ENCODE peak calls at places on chromosomes 3 and 15, in ten cellular contexts. V is activated naive CD4-positive, alpha-beta T cell treated with Interleukin-2 at 50 U/mL for 16 hours; K is cardiac septum; J is EL; E is cardiac fibroblast; T is B cell; Q is NCI-H748 treated with DMSO at 0.1 percent for 48 hours; C is activated T-cell treated with anti-CD3 and anti-CD28 coated beads, Interleukin-2, amount 50 U/mL, for 72 hours; H is aorta; F is fibroblast of pulmonary artery. U is an unnamed sample.

GRCh38 chr15:75468908-75469307 is 17.4 kb upstream of the SIN3A start:
- DNase-seq in E (peak), Q (no peak), T (no peak), J (peak), C (no peak), F (peak), V (no peak), K (no peak), H (no peak), U (no peak)

GRCh38 chr3:128497305-128498126 is 4.5 kb upstream of the GATA2 start:
- DNase-seq in T (peak), J (peak), Q (peak), K (no peak), F (peak), E (no peak), V (peak), H (peak), C (peak), U (peak)

GRCh38 chr3:148992027-148992634 is 791 bp downstream of the GYG1 start:
- DNase-seq in T (no peak), H (peak), C (peak), F (peak), K (peak), V (peak), J (peak), E (peak), Q (no peak), U (no peak)

GRCh38 chr3:157301027-157301663 is 135.5 kb upstream of the PTX3 start:
- DNase-seq in C (no peak), Q (no peak), V (no peak), F (peak), J (no peak), K (no peak), E (no peak), H (no peak), T (no peak), U (no peak)

GRCh38 chr3:133119146-133119545 is 81.0 kb downstream of the TMEM108 start:
- DNase-seq in T (no peak), J (no peak), C (no peak), H (no peak), E (no peak), F (no peak), Q (no peak), V (no peak), K (no peak), U (no peak)

GRCh38 chr15:48395532-48396011 is 64.3 kb downstream of the DUT start:
- DNase-seq in V (no peak), J (peak), H (peak), C (no peak), Q (no peak), K (no peak), E (peak), T (no peak), F (peak), U (no peak)

GRCh38 chr15:40925863-40926658 is 3.1 kb upstream of the DLL4 start:
- DNase-seq in C (no peak), K (no peak), Q (peak), F (no peak), E (no peak), V (peak), J (no peak), H (no peak), T (peak), U (no peak)

GRCh38 chr3:111303760-111304159 is 232.1 kb downstream of the NECTIN3 start:
- DNase-seq in J (peak), E (no peak), Q (no peak), C (no peak), K (no peak), T (no peak), H (no peak), V (no peak), F (peak), U (no peak)

GRCh38 chr3:194355379-194355778 is 4.3 kb upstream of the CPN2 start:
- DNase-seq in K (no peak), J (no peak), H (no peak), Q (no peak), E (peak), V (no peak), C (no peak), T (no peak), F (no peak), U (no peak)

GRCh38 chr3:37543692-37544091 is 318.0 kb upstream of the CTDSPL start:
- DNase-seq in Q (no peak), C (no peak), J (no peak), E (no peak), K (no peak), T (no peak), H (no peak), F (no peak), V (no peak), U (no peak)

GRCh38 chr3:29758108-29759020 is 477.5 kb downstream of the RBMS3 start:
- DNase-seq in T (no peak), F (peak), Q (peak), E (peak), H (no peak), C (no peak), K (no peak), V (no peak), J (peak), U (no peak)

GRCh38 chr3:16245613-16246012 is 19.1 kb downstream of the DPH3 start:
- DNase-seq in V (no peak), H (no peak), Q (no peak), F (no peak), T (no peak), E (no peak), C (no peak), K (no peak), J (no peak), U (no peak)

GRCh38 chr3:128398586-128398985 is 68.1 kb downstream of the DNAJB8 start:
- DNase-seq in T (no peak), K (no peak), J (no peak), V (no peak), C (no peak), H (no peak), E (no peak), F (no peak), Q (no peak), U (no peak)

GRCh38 chr15:90872481-90873184 is 4.2 kb downstream of the FURIN start:
- DNase-seq in H (no peak), C (peak), K (no peak), V (peak), J (peak), T (no peak), E (peak), Q (no peak), F (peak), U (peak)

GRCh38 chr3:45994661-45995369 is 809 bp downstream of the FYCO1 start:
- DNase-seq in C (peak), T (peak), K (no peak), H (no peak), F (no peak), E (peak), V (peak), Q (no peak), J (peak), U (peak)

GRCh38 chr3:177211503-177212277 is 14.4 kb upstream of the TBL1XR1 start:
- DNase-seq in Q (peak), J (no peak), F (no peak), T (no peak), K (no peak), V (no peak), E (peak), C (no peak), H (no peak), U (no peak)

GRCh38 chr15:65832549-65833364 is 36.5 kb upstream of the RAB11A start:
- DNase-seq in Q (peak), H (peak), J (peak), T (no peak), K (peak), F (peak), C (peak), E (peak), V (peak), U (peak)

GRCh38 chr15:94743668-94744067 is 512.3 kb downstream of the MCTP2 start:
- DNase-seq in J (no peak), K (no peak), Q (no peak), F (no peak), H (no peak), C (no peak), V (no peak), T (no peak), E (no peak), U (no peak)

GRCh38 chr3:182491571-182491970 is 301.7 kb upstream of the ATP11B start:
- DNase-seq in H (no peak), V (no peak), C (no peak), F (no peak), T (no peak), K (no peak), E (no peak), Q (peak), J (no peak), U (no peak)

GRCh38 chr15:70267879-70268278 is 170.2 kb upstream of the TLE3 start:
- DNase-seq in K (no peak), F (peak), V (no peak), J (peak), Q (no peak), T (no peak), C (no peak), H (no peak), E (peak), U (no peak)

GRCh38 chr3:131007256-131007655 is 19.4 kb downstream of the ASTE1 start:
- DNase-seq in T (no peak), V (no peak), K (no peak), J (no peak), F (no peak), H (no peak), E (no peak), C (no peak), Q (no peak), U (no peak)

GRCh38 chr3:142595581-142595950 is 627 bp upstream of the PLS1 start:
- DNase-seq in E (peak), H (no peak), J (peak), F (peak), C (no peak), V (no peak), Q (no peak), K (no peak), T (no peak), U (no peak)

GRCh38 chr3:110814170-110815007 is 257.2 kb upstream of the NECTIN3 start:
- DNase-seq in Q (no peak), V (peak), T (no peak), J (peak), C (peak), E (peak), F (peak), H (no peak), K (no peak), U (no peak)

GRCh38 chr15:88403461-88403860 is 63.7 kb downstream of the MRPL46 start:
- DNase-seq in E (no peak), F (no peak), J (no peak), H (no peak), T (no peak), V (no peak), K (no peak), C (no peak), Q (no peak), U (no peak)

GRCh38 chr15:89851665-89852341 is 37.2 kb upstream of the ANPEP start:
- DNase-seq in C (no peak), V (no peak), K (no peak), T (no peak), Q (no peak), E (peak), F (no peak), J (no peak), H (no peak), U (no peak)

GRCh38 chr15:34338347-34338746 is 766 bp upstream of the SLC12A6 start:
- DNase-seq in T (no peak), K (no peak), H (no peak), Q (no peak), V (no peak), F (no peak), C (no peak), E (no peak), J (no peak), U (no peak)

U was measured in T-helper 1 cell.